ENCODE peak calls at places on chromosome 13, in seven cellular contexts. L is T follicular helper cell; Z is SIG-M5; H is amygdala; P is activated CD4-positive, alpha-beta T cell treated with anti-CD3 and anti-CD28 coated beads for 36 hours; S is SHP77; W is stimulated activated CD4-positive, alpha-beta T cell treated with anti-CD3 and anti-CD28 coated beads, Interleukin-15, amount 100 ng/mL, for 1 hour. R is an unnamed sample.
A peak's percentile ranks its signal among the peaks of the same experiment; 100 is the strongest.

GRCh38 chr13:21934309-21934708 is 263.4 kb downstream of the FGF9 start:
- DNase-seq in L (no peak), Z (no peak), P (no peak), H (no peak), S (peak; percentile 76), W (no peak), R (peak; percentile 25)

GRCh38 chr13:23349127-23349897 is 84.2 kb downstream of the SACS start:
- DNase-seq in Z (no peak), L (no peak), S (no peak), P (no peak), W (no peak), H (no peak), R (no peak)

GRCh38 chr13:70108276-70108845 is at the start of gene KLHL1:
- DNase-seq in S (no peak), L (no peak), W (no peak), Z (no peak), P (no peak), H (no peak), R (no peak)

GRCh38 chr13:78121459-78122348 is 203.1 kb upstream of the EDNRB start:
- DNase-seq in L (no peak), Z (peak; percentile 20), W (no peak), S (peak; percentile 39), H (no peak), P (peak; percentile 46), R (peak; percentile 38)

GRCh38 chr13:49052801-49053200 is 77.1 kb downstream of the FNDC3A start:
- DNase-seq in H (no peak), W (no peak), L (no peak), Z (no peak), P (no peak), S (no peak), R (no peak)

GRCh38 chr13:97986841-97987240 is 33.4 kb downstream of the IPO5 start:
- DNase-seq in H (no peak), S (no peak), W (no peak), P (no peak), Z (peak; percentile 18), L (no peak), R (no peak)

GRCh38 chr13:48838193-48839000 is 137.3 kb upstream of the FNDC3A start:
- DNase-seq in W (no peak), H (no peak), S (no peak), P (no peak), L (no peak), Z (no peak), R (no peak)

GRCh38 chr13:50531917-50532899 is 311.3 kb downstream of the DLEU7 start:
- DNase-seq in L (no peak), W (no peak), Z (no peak), P (no peak), H (no peak), S (no peak), R (no peak)

GRCh38 chr13:109271991-109272454 is 514.4 kb downstream of the IRS2 start:
- DNase-seq in S (no peak), H (no peak), L (no peak), W (no peak), P (no peak), Z (no peak), R (no peak)

GRCh38 chr13:52845766-52846566 is 2.5 kb downstream of the PCDH8 start:
- DNase-seq in W (no peak), Z (no peak), P (peak; percentile 74), H (no peak), S (no peak), L (no peak), R (peak; percentile 59)

GRCh38 chr13:112325941-112326645 is 50.1 kb upstream of the SPACA7 start:
- DNase-seq in L (no peak), Z (no peak), H (no peak), P (no peak), W (no peak), S (no peak), R (no peak)

GRCh38 chr13:104085611-104086010 is 1019.4 kb upstream of the SLC10A2 start:
- DNase-seq in W (no peak), H (no peak), L (no peak), P (no peak), S (no peak), Z (no peak), R (no peak)

GRCh38 chr13:29707876-29708543 is 112.5 kb upstream of the SLC7A1 start:
- DNase-seq in H (no peak), Z (no peak), W (no peak), S (peak; percentile 8), P (peak; percentile 73), L (peak; percentile 24), R (no peak)

GRCh38 chr13:34347784-34348573 is 530.0 kb downstream of the RFC3 start:
- DNase-seq in Z (no peak), L (no peak), W (no peak), P (no peak), H (no peak), S (peak; percentile 74), R (peak; percentile 18)